ENCODE peak calls at places on chromosomes 12 and 14, in seven cellular contexts. One of them, this sample, is unnamed.

GRCh38 chr14:87712386-87713113 is 280.4 kb downstream of the GALC start:
- DNase-seq in nephron progenitor cell: no peak
- DNase-seq in stimulated activated CD4-positive, alpha-beta T cell treated with anti-CD3 and anti-CD28 coated beads, Interleukin-2, amount 100 ng/mL, for 24 hours: no peak
- DNase-seq in A549: no peak
- DNase-seq in effector CD4-positive, alpha-beta T cell: no peak
- DNase-seq in T-helper 2 cell: no peak
- DNase-seq in thoracic aorta: no peak
- DNase-seq in this sample: no peak

GRCh38 chr12:105013892-105014291 is 27.8 kb downstream of the NOPCHAP1 start:
- DNase-seq in stimulated activated CD4-positive, alpha-beta T cell treated with anti-CD3 and anti-CD28 coated beads, Interleukin-2, amount 100 ng/mL, for 24 hours: no peak
- DNase-seq in A549: no peak
- DNase-seq in effector CD4-positive, alpha-beta T cell: no peak
- DNase-seq in nephron progenitor cell: no peak
- DNase-seq in thoracic aorta: no peak
- DNase-seq in T-helper 2 cell: no peak
- DNase-seq in this sample: no peak

GRCh38 chr14:36129181-36129580 is 47.3 kb downstream of the PTCSC3 start:
- DNase-seq in thoracic aorta: no peak
- DNase-seq in A549: no peak
- DNase-seq in effector CD4-positive, alpha-beta T cell: no peak
- DNase-seq in nephron progenitor cell: peak; percentile 5
- DNase-seq in stimulated activated CD4-positive, alpha-beta T cell treated with anti-CD3 and anti-CD28 coated beads, Interleukin-2, amount 100 ng/mL, for 24 hours: no peak
- DNase-seq in T-helper 2 cell: no peak
- DNase-seq in this sample: no peak

GRCh38 chr12:1374296-1374695 is 220.1 kb downstream of the FBXL14 start:
- DNase-seq in T-helper 2 cell: no peak
- DNase-seq in effector CD4-positive, alpha-beta T cell: no peak
- DNase-seq in nephron progenitor cell: no peak
- DNase-seq in A549: no peak
- DNase-seq in thoracic aorta: no peak
- DNase-seq in stimulated activated CD4-positive, alpha-beta T cell treated with anti-CD3 and anti-CD28 coated beads, Interleukin-2, amount 100 ng/mL, for 24 hours: no peak
- DNase-seq in this sample: no peak

GRCh38 chr14:21133896-21134295 is 22.0 kb downstream of the OR5AU1 start:
- DNase-seq in T-helper 2 cell: no peak
- DNase-seq in stimulated activated CD4-positive, alpha-beta T cell treated with anti-CD3 and anti-CD28 coated beads, Interleukin-2, amount 100 ng/mL, for 24 hours: no peak
- DNase-seq in thoracic aorta: no peak
- DNase-seq in A549: no peak
- DNase-seq in nephron progenitor cell: no peak
- DNase-seq in effector CD4-positive, alpha-beta T cell: no peak
- DNase-seq in this sample: no peak

GRCh38 chr12:92585106-92585775 is 117.5 kb upstream of the PLEKHG7 start:
- DNase-seq in A549: no peak
- DNase-seq in nephron progenitor cell: no peak
- DNase-seq in T-helper 2 cell: no peak
- DNase-seq in stimulated activated CD4-positive, alpha-beta T cell treated with anti-CD3 and anti-CD28 coated beads, Interleukin-2, amount 100 ng/mL, for 24 hours: no peak
- DNase-seq in thoracic aorta: no peak
- DNase-seq in effector CD4-positive, alpha-beta T cell: no peak
- DNase-seq in this sample: no peak

GRCh38 chr12:2395352-2395977 is 342.7 kb downstream of the CACNA1C start:
- DNase-seq in stimulated activated CD4-positive, alpha-beta T cell treated with anti-CD3 and anti-CD28 coated beads, Interleukin-2, amount 100 ng/mL, for 24 hours: peak; percentile 44
- DNase-seq in nephron progenitor cell: peak; percentile 79
- DNase-seq in effector CD4-positive, alpha-beta T cell: no peak
- DNase-seq in A549: peak; percentile 46
- DNase-seq in thoracic aorta: no peak
- DNase-seq in T-helper 2 cell: no peak
- DNase-seq in this sample: peak; percentile 53

GRCh38 chr14:101601603-101602465 is 40.5 kb downstream of the DIO3 start:
- DNase-seq in A549: no peak
- DNase-seq in effector CD4-positive, alpha-beta T cell: no peak
- DNase-seq in nephron progenitor cell: no peak
- DNase-seq in thoracic aorta: no peak
- DNase-seq in T-helper 2 cell: no peak
- DNase-seq in stimulated activated CD4-positive, alpha-beta T cell treated with anti-CD3 and anti-CD28 coated beads, Interleukin-2, amount 100 ng/mL, for 24 hours: peak; percentile 13
- DNase-seq in this sample: no peak

GRCh38 chr14:33457021-33457420 is 493.9 kb downstream of the EGLN3 start:
- DNase-seq in stimulated activated CD4-positive, alpha-beta T cell treated with anti-CD3 and anti-CD28 coated beads, Interleukin-2, amount 100 ng/mL, for 24 hours: no peak
- DNase-seq in A549: no peak
- DNase-seq in thoracic aorta: no peak
- DNase-seq in T-helper 2 cell: no peak
- DNase-seq in effector CD4-positive, alpha-beta T cell: no peak
- DNase-seq in nephron progenitor cell: no peak
- DNase-seq in this sample: no peak

GRCh38 chr12:123106640-123107359 is 44.1 kb downstream of the PITPNM2 start:
- DNase-seq in thoracic aorta: no peak
- DNase-seq in A549: peak; percentile 39
- DNase-seq in stimulated activated CD4-positive, alpha-beta T cell treated with anti-CD3 and anti-CD28 coated beads, Interleukin-2, amount 100 ng/mL, for 24 hours: peak; percentile 51
- DNase-seq in effector CD4-positive, alpha-beta T cell: peak; percentile 13
- DNase-seq in T-helper 2 cell: peak; percentile 86
- DNase-seq in nephron progenitor cell: no peak
- DNase-seq in this sample: peak; percentile 75

GRCh38 chr14:71001742-71002141 is 94.5 kb downstream of the PCNX1 start:
- DNase-seq in effector CD4-positive, alpha-beta T cell: no peak
- DNase-seq in nephron progenitor cell: no peak
- DNase-seq in A549: no peak
- DNase-seq in thoracic aorta: no peak
- DNase-seq in stimulated activated CD4-positive, alpha-beta T cell treated with anti-CD3 and anti-CD28 coated beads, Interleukin-2, amount 100 ng/mL, for 24 hours: no peak
- DNase-seq in T-helper 2 cell: no peak
- DNase-seq in this sample: no peak

GRCh38 chr12:67681941-67682340 is 33.4 kb downstream of the DYRK2 start:
- DNase-seq in thoracic aorta: no peak
- DNase-seq in T-helper 2 cell: no peak
- DNase-seq in nephron progenitor cell: no peak
- DNase-seq in effector CD4-positive, alpha-beta T cell: no peak
- DNase-seq in A549: no peak
- DNase-seq in stimulated activated CD4-positive, alpha-beta T cell treated with anti-CD3 and anti-CD28 coated beads, Interleukin-2, amount 100 ng/mL, for 24 hours: no peak
- DNase-seq in this sample: no peak

GRCh38 chr12:92094751-92095161 is 50.9 kb downstream of the BTG1 start:
- DNase-seq in effector CD4-positive, alpha-beta T cell: no peak
- DNase-seq in A549: no peak
- DNase-seq in T-helper 2 cell: no peak
- DNase-seq in stimulated activated CD4-positive, alpha-beta T cell treated with anti-CD3 and anti-CD28 coated beads, Interleukin-2, amount 100 ng/mL, for 24 hours: no peak
- DNase-seq in nephron progenitor cell: no peak
- DNase-seq in thoracic aorta: no peak
- DNase-seq in this sample: no peak

GRCh38 chr12:120466560-120467315 is 2.8 kb downstream of the SRSF9 start:
- DNase-seq in effector CD4-positive, alpha-beta T cell: no peak
- DNase-seq in thoracic aorta: no peak
- DNase-seq in nephron progenitor cell: peak; percentile 52
- DNase-seq in stimulated activated CD4-positive, alpha-beta T cell treated with anti-CD3 and anti-CD28 coated beads, Interleukin-2, amount 100 ng/mL, for 24 hours: peak; percentile 44
- DNase-seq in T-helper 2 cell: peak; percentile 57
- DNase-seq in A549: peak; percentile 64
- DNase-seq in this sample: peak; percentile 46

GRCh38 chr14:65949711-65950516 is 536.3 kb upstream of the CCDC196 start:
- DNase-seq in T-helper 2 cell: peak; percentile 79
- DNase-seq in A549: peak; percentile 28
- DNase-seq in effector CD4-positive, alpha-beta T cell: no peak
- DNase-seq in stimulated activated CD4-positive, alpha-beta T cell treated with anti-CD3 and anti-CD28 coated beads, Interleukin-2, amount 100 ng/mL, for 24 hours: no peak
- DNase-seq in nephron progenitor cell: no peak
- DNase-seq in thoracic aorta: no peak
- DNase-seq in this sample: peak; percentile 64

GRCh38 chr14:97180304-97181200 is 383.4 kb downstream of the VRK1 start:
- DNase-seq in stimulated activated CD4-positive, alpha-beta T cell treated with anti-CD3 and anti-CD28 coated beads, Interleukin-2, amount 100 ng/mL, for 24 hours: no peak
- DNase-seq in A549: peak; percentile 76
- DNase-seq in effector CD4-positive, alpha-beta T cell: no peak
- DNase-seq in nephron progenitor cell: no peak
- DNase-seq in T-helper 2 cell: peak; percentile 22
- DNase-seq in thoracic aorta: no peak
- DNase-seq in this sample: peak; percentile 12

GRCh38 chr14:61344437-61345143 is 23.2 kb downstream of the PRKCH start:
- DNase-seq in effector CD4-positive, alpha-beta T cell: no peak
- DNase-seq in A549: no peak
- DNase-seq in T-helper 2 cell: no peak
- DNase-seq in thoracic aorta: no peak
- DNase-seq in stimulated activated CD4-positive, alpha-beta T cell treated with anti-CD3 and anti-CD28 coated beads, Interleukin-2, amount 100 ng/mL, for 24 hours: no peak
- DNase-seq in nephron progenitor cell: no peak
- DNase-seq in this sample: no peak

GRCh38 chr14:33774866-33775519 is 175.9 kb downstream of the EGLN3 start:
- DNase-seq in A549: no peak
- DNase-seq in effector CD4-positive, alpha-beta T cell: no peak
- DNase-seq in nephron progenitor cell: no peak
- DNase-seq in stimulated activated CD4-positive, alpha-beta T cell treated with anti-CD3 and anti-CD28 coated beads, Interleukin-2, amount 100 ng/mL, for 24 hours: no peak
- DNase-seq in T-helper 2 cell: no peak
- DNase-seq in thoracic aorta: no peak
- DNase-seq in this sample: no peak

GRCh38 chr12:46217686-46218508 is 50.9 kb downstream of the SLC38A1 start:
- DNase-seq in T-helper 2 cell: peak; percentile 95
- DNase-seq in stimulated activated CD4-positive, alpha-beta T cell treated with anti-CD3 and anti-CD28 coated beads, Interleukin-2, amount 100 ng/mL, for 24 hours: peak; percentile 55
- DNase-seq in thoracic aorta: no peak
- DNase-seq in nephron progenitor cell: no peak
- DNase-seq in A549: no peak
- DNase-seq in effector CD4-positive, alpha-beta T cell: peak; percentile 52
- DNase-seq in this sample: peak; percentile 65

GRCh38 chr14:90552465-90553297 is 155.9 kb downstream of the CALM1 start:
- DNase-seq in stimulated activated CD4-positive, alpha-beta T cell treated with anti-CD3 and anti-CD28 coated beads, Interleukin-2, amount 100 ng/mL, for 24 hours: no peak
- DNase-seq in nephron progenitor cell: no peak
- DNase-seq in effector CD4-positive, alpha-beta T cell: no peak
- DNase-seq in thoracic aorta: no peak
- DNase-seq in A549: no peak
- DNase-seq in T-helper 2 cell: no peak
- DNase-seq in this sample: no peak

GRCh38 chr14:24436355-24437019 is 6.1 kb downstream of the SDR39U1 start:
- DNase-seq in effector CD4-positive, alpha-beta T cell: peak; percentile 35
- DNase-seq in thoracic aorta: no peak
- DNase-seq in T-helper 2 cell: peak; percentile 60
- DNase-seq in nephron progenitor cell: peak; percentile 39
- DNase-seq in stimulated activated CD4-positive, alpha-beta T cell treated with anti-CD3 and anti-CD28 coated beads, Interleukin-2, amount 100 ng/mL, for 24 hours: peak; percentile 45
- DNase-seq in A549: peak; percentile 70
- DNase-seq in this sample: peak; percentile 36

GRCh38 chr14:35506927-35507326 is 27.0 kb upstream of the INSM2 start:
- DNase-seq in T-helper 2 cell: no peak
- DNase-seq in A549: no peak
- DNase-seq in effector CD4-positive, alpha-beta T cell: no peak
- DNase-seq in stimulated activated CD4-positive, alpha-beta T cell treated with anti-CD3 and anti-CD28 coated beads, Interleukin-2, amount 100 ng/mL, for 24 hours: no peak
- DNase-seq in thoracic aorta: no peak
- DNase-seq in nephron progenitor cell: no peak
- DNase-seq in this sample: no peak

GRCh38 chr12:51377099-51377984 is 13.9 kb downstream of the GALNT6 start:
- DNase-seq in nephron progenitor cell: no peak
- DNase-seq in thoracic aorta: no peak
- DNase-seq in effector CD4-positive, alpha-beta T cell: no peak
- DNase-seq in stimulated activated CD4-positive, alpha-beta T cell treated with anti-CD3 and anti-CD28 coated beads, Interleukin-2, amount 100 ng/mL, for 24 hours: no peak
- DNase-seq in T-helper 2 cell: no peak
- DNase-seq in A549: no peak
- DNase-seq in this sample: no peak

GRCh38 chr14:28763914-28764848 is 2.4 kb upstream of the FOXG1 start:
- DNase-seq in T-helper 2 cell: no peak
- DNase-seq in thoracic aorta: no peak
- DNase-seq in effector CD4-positive, alpha-beta T cell: no peak
- DNase-seq in nephron progenitor cell: no peak
- DNase-seq in A549: no peak
- DNase-seq in stimulated activated CD4-positive, alpha-beta T cell treated with anti-CD3 and anti-CD28 coated beads, Interleukin-2, amount 100 ng/mL, for 24 hours: no peak
- DNase-seq in this sample: no peak

GRCh38 chr14:63486729-63487128 is 56.4 kb downstream of the PPP2R5E start:
- DNase-seq in T-helper 2 cell: no peak
- DNase-seq in A549: no peak
- DNase-seq in thoracic aorta: no peak
- DNase-seq in effector CD4-positive, alpha-beta T cell: no peak
- DNase-seq in nephron progenitor cell: no peak
- DNase-seq in stimulated activated CD4-positive, alpha-beta T cell treated with anti-CD3 and anti-CD28 coated beads, Interleukin-2, amount 100 ng/mL, for 24 hours: no peak
- DNase-seq in this sample: no peak

GRCh38 chr14:74974364-74975058 is 19.1 kb upstream of the PGF start:
- DNase-seq in A549: no peak
- DNase-seq in effector CD4-positive, alpha-beta T cell: no peak
- DNase-seq in stimulated activated CD4-positive, alpha-beta T cell treated with anti-CD3 and anti-CD28 coated beads, Interleukin-2, amount 100 ng/mL, for 24 hours: no peak
- DNase-seq in nephron progenitor cell: peak; percentile 39
- DNase-seq in thoracic aorta: no peak
- DNase-seq in T-helper 2 cell: no peak
- DNase-seq in this sample: no peak

GRCh38 chr14:35222324-35222723 is 69.9 kb upstream of the PSMA6 start:
- DNase-seq in nephron progenitor cell: no peak
- DNase-seq in A549: no peak
- DNase-seq in stimulated activated CD4-positive, alpha-beta T cell treated with anti-CD3 and anti-CD28 coated beads, Interleukin-2, amount 100 ng/mL, for 24 hours: no peak
- DNase-seq in thoracic aorta: no peak
- DNase-seq in T-helper 2 cell: no peak
- DNase-seq in effector CD4-positive, alpha-beta T cell: no peak
- DNase-seq in this sample: no peak

GRCh38 chr12:1933342-1933992 is 15.0 kb upstream of the CACNA2D4 start:
- DNase-seq in stimulated activated CD4-positive, alpha-beta T cell treated with anti-CD3 and anti-CD28 coated beads, Interleukin-2, amount 100 ng/mL, for 24 hours: peak; percentile 6
- DNase-seq in T-helper 2 cell: no peak
- DNase-seq in A549: no peak
- DNase-seq in effector CD4-positive, alpha-beta T cell: no peak
- DNase-seq in thoracic aorta: no peak
- DNase-seq in nephron progenitor cell: peak; percentile 37
- DNase-seq in this sample: no peak

GRCh38 chr12:112153900-112154234 is 28.5 kb downstream of the TRAFD1 start:
- DNase-seq in T-helper 2 cell: no peak
- DNase-seq in A549: no peak
- DNase-seq in effector CD4-positive, alpha-beta T cell: no peak
- DNase-seq in thoracic aorta: no peak
- DNase-seq in stimulated activated CD4-positive, alpha-beta T cell treated with anti-CD3 and anti-CD28 coated beads, Interleukin-2, amount 100 ng/mL, for 24 hours: no peak
- DNase-seq in nephron progenitor cell: no peak
- DNase-seq in this sample: no peak

GRCh38 chr12:28082101-28082500 is 108.2 kb upstream of the CCDC91 start:
- DNase-seq in thoracic aorta: no peak
- DNase-seq in effector CD4-positive, alpha-beta T cell: no peak
- DNase-seq in nephron progenitor cell: no peak
- DNase-seq in A549: no peak
- DNase-seq in T-helper 2 cell: no peak
- DNase-seq in stimulated activated CD4-positive, alpha-beta T cell treated with anti-CD3 and anti-CD28 coated beads, Interleukin-2, amount 100 ng/mL, for 24 hours: no peak
- DNase-seq in this sample: no peak

GRCh38 chr12:61412209-61412608 is 848.0 kb upstream of the USP15 start:
- DNase-seq in A549: no peak
- DNase-seq in nephron progenitor cell: no peak
- DNase-seq in thoracic aorta: no peak
- DNase-seq in effector CD4-positive, alpha-beta T cell: no peak
- DNase-seq in T-helper 2 cell: no peak
- DNase-seq in stimulated activated CD4-positive, alpha-beta T cell treated with anti-CD3 and anti-CD28 coated beads, Interleukin-2, amount 100 ng/mL, for 24 hours: no peak
- DNase-seq in this sample: no peak